ENCODE peak calls at places on chromosomes 2 and 18, in four cellular contexts. One of them, this sample, is unnamed.

GRCh38 chr18:63752661-63753060 is 22.6 kb upstream of the SERPINB7 start:
- DNase-seq in endothelial cell of umbilical vein: no peak
- DNase-seq in IMR-90: no peak
- DNase-seq in mammary epithelial cell: no peak
- DNase-seq in this sample: no peak

GRCh38 chr18:13375302-13376255 is 157.0 kb downstream of the LDLRAD4 start:
- DNase-seq in endothelial cell of umbilical vein: peak; percentile 97
- DNase-seq in IMR-90: peak; percentile 91
- DNase-seq in mammary epithelial cell: peak; percentile 79
- DNase-seq in this sample: peak; percentile 59

GRCh38 chr2:54898451-54899226 is 151.6 kb downstream of the RTN4 start:
- DNase-seq in endothelial cell of umbilical vein: no peak
- DNase-seq in IMR-90: no peak
- DNase-seq in mammary epithelial cell: no peak
- DNase-seq in this sample: no peak

GRCh38 chr2:144595279-144595678 is 75.4 kb upstream of the ZEB2 start:
- DNase-seq in endothelial cell of umbilical vein: peak; percentile 77
- DNase-seq in IMR-90: no peak
- DNase-seq in mammary epithelial cell: no peak
- DNase-seq in this sample: no peak

GRCh38 chr2:58432491-58433166 is 191.5 kb upstream of the FANCL start:
- DNase-seq in endothelial cell of umbilical vein: no peak
- DNase-seq in IMR-90: no peak
- DNase-seq in mammary epithelial cell: no peak
- DNase-seq in this sample: no peak

GRCh38 chr2:142142595-142142994 is 11.8 kb upstream of the LRP1B start:
- DNase-seq in endothelial cell of umbilical vein: no peak
- DNase-seq in IMR-90: no peak
- DNase-seq in mammary epithelial cell: peak; percentile 79
- DNase-seq in this sample: no peak

GRCh38 chr2:150060341-150060740 is 427.1 kb downstream of the RND3 start:
- DNase-seq in endothelial cell of umbilical vein: no peak
- DNase-seq in IMR-90: no peak
- DNase-seq in mammary epithelial cell: no peak
- DNase-seq in this sample: no peak

GRCh38 chr18:59332986-59333385 is 14.5 kb upstream of the CPLX4 start:
- DNase-seq in endothelial cell of umbilical vein: no peak
- DNase-seq in IMR-90: no peak
- DNase-seq in mammary epithelial cell: no peak
- DNase-seq in this sample: no peak

GRCh38 chr18:40925071-40925541 is 1029.9 kb upstream of the PIK3C3 start:
- DNase-seq in endothelial cell of umbilical vein: no peak
- DNase-seq in IMR-90: no peak
- DNase-seq in mammary epithelial cell: no peak
- DNase-seq in this sample: no peak

GRCh38 chr2:96353032-96353561 is 17.5 kb downstream of the NCAPH start:
- DNase-seq in endothelial cell of umbilical vein: no peak
- DNase-seq in IMR-90: no peak
- DNase-seq in mammary epithelial cell: no peak
- DNase-seq in this sample: peak; percentile 67

GRCh38 chr2:222861411-222862067 is 703 bp downstream of the ACSL3 start:
- DNase-seq in endothelial cell of umbilical vein: peak; percentile 61
- DNase-seq in IMR-90: no peak
- DNase-seq in mammary epithelial cell: peak; percentile 17
- DNase-seq in this sample: no peak

GRCh38 chr2:64063924-64064331 is 44.7 kb upstream of the VPS54 start:
- DNase-seq in endothelial cell of umbilical vein: peak; percentile 89
- DNase-seq in IMR-90: peak; percentile 82
- DNase-seq in mammary epithelial cell: peak; percentile 12
- DNase-seq in this sample: no peak

GRCh38 chr2:219475278-219475677 is 23.4 kb upstream of the GMPPA start:
- DNase-seq in endothelial cell of umbilical vein: no peak
- DNase-seq in IMR-90: no peak
- DNase-seq in mammary epithelial cell: no peak
- DNase-seq in this sample: no peak

GRCh38 chr2:99837103-99837591 is 305.2 kb downstream of the AFF3 start:
- DNase-seq in endothelial cell of umbilical vein: no peak
- DNase-seq in IMR-90: no peak
- DNase-seq in mammary epithelial cell: no peak
- DNase-seq in this sample: no peak

GRCh38 chr2:219856602-219857001 is 229.2 kb downstream of the SLC4A3 start:
- DNase-seq in endothelial cell of umbilical vein: no peak
- DNase-seq in IMR-90: no peak
- DNase-seq in mammary epithelial cell: no peak
- DNase-seq in this sample: no peak

GRCh38 chr2:39377226-39377939 is 59.7 kb downstream of the MAP4K3 start:
- DNase-seq in endothelial cell of umbilical vein: no peak
- DNase-seq in IMR-90: no peak
- DNase-seq in mammary epithelial cell: no peak
- DNase-seq in this sample: no peak

GRCh38 chr2:223097888-223098383 is 45.9 kb downstream of the KCNE4 start:
- DNase-seq in endothelial cell of umbilical vein: no peak
- DNase-seq in IMR-90: no peak
- DNase-seq in mammary epithelial cell: no peak
- DNase-seq in this sample: no peak

GRCh38 chr18:2471523-2471922 is 99.8 kb downstream of the METTL4 start:
- DNase-seq in endothelial cell of umbilical vein: no peak
- DNase-seq in IMR-90: no peak
- DNase-seq in mammary epithelial cell: no peak
- DNase-seq in this sample: no peak

GRCh38 chr2:238864207-238865014 is 16.5 kb downstream of the TWIST2 start:
- DNase-seq in endothelial cell of umbilical vein: peak; percentile 96
- DNase-seq in IMR-90: peak; percentile 99
- DNase-seq in mammary epithelial cell: peak; percentile 90
- DNase-seq in this sample: peak; percentile 86

GRCh38 chr2:152228215-152228614 is 52.7 kb upstream of the STAM2 start:
- DNase-seq in endothelial cell of umbilical vein: no peak
- DNase-seq in IMR-90: peak; percentile 9
- DNase-seq in mammary epithelial cell: no peak
- DNase-seq in this sample: no peak

GRCh38 chr18:44723973-44724778 is 43.5 kb downstream of the SETBP1 start:
- DNase-seq in endothelial cell of umbilical vein: no peak
- DNase-seq in IMR-90: no peak
- DNase-seq in mammary epithelial cell: no peak
- DNase-seq in this sample: no peak

GRCh38 chr18:37630326-37630725 is 64.7 kb upstream of the CELF4 start:
- DNase-seq in endothelial cell of umbilical vein: no peak
- DNase-seq in IMR-90: no peak
- DNase-seq in mammary epithelial cell: peak; percentile 24
- DNase-seq in this sample: no peak

GRCh38 chr2:105557021-105557420 is 158.2 kb upstream of the FHL2 start:
- DNase-seq in endothelial cell of umbilical vein: peak; percentile 17
- DNase-seq in IMR-90: no peak
- DNase-seq in mammary epithelial cell: no peak
- DNase-seq in this sample: no peak

GRCh38 chr18:1455605-1456004 is 550.9 kb downstream of the ADCYAP1 start:
- DNase-seq in endothelial cell of umbilical vein: no peak
- DNase-seq in IMR-90: no peak
- DNase-seq in mammary epithelial cell: no peak
- DNase-seq in this sample: no peak

GRCh38 chr2:169994782-169995181 is 167.5 kb downstream of the UBR3 start:
- DNase-seq in endothelial cell of umbilical vein: no peak
- DNase-seq in IMR-90: no peak
- DNase-seq in mammary epithelial cell: no peak
- DNase-seq in this sample: no peak

GRCh38 chr2:72694715-72695496 is 130.9 kb downstream of the EXOC6B start:
- DNase-seq in endothelial cell of umbilical vein: peak; percentile 82
- DNase-seq in IMR-90: peak; percentile 67
- DNase-seq in mammary epithelial cell: no peak
- DNase-seq in this sample: no peak

GRCh38 chr2:232039086-232039485 is 77.6 kb downstream of the DIS3L2 start:
- DNase-seq in endothelial cell of umbilical vein: no peak
- DNase-seq in IMR-90: no peak
- DNase-seq in mammary epithelial cell: peak; percentile 11
- DNase-seq in this sample: no peak

GRCh38 chr2:176599796-176600485 is 330.7 kb downstream of the MTX2 start:
- DNase-seq in endothelial cell of umbilical vein: no peak
- DNase-seq in IMR-90: no peak
- DNase-seq in mammary epithelial cell: no peak
- DNase-seq in this sample: no peak

GRCh38 chr18:70041459-70042020 is 93.9 kb upstream of the CD226 start:
- DNase-seq in endothelial cell of umbilical vein: no peak
- DNase-seq in IMR-90: no peak
- DNase-seq in mammary epithelial cell: no peak
- DNase-seq in this sample: no peak

GRCh38 chr2:205463626-205464025 is 218.7 kb upstream of the NRP2 start:
- DNase-seq in endothelial cell of umbilical vein: no peak
- DNase-seq in IMR-90: no peak
- DNase-seq in mammary epithelial cell: no peak
- DNase-seq in this sample: no peak

DNA sequence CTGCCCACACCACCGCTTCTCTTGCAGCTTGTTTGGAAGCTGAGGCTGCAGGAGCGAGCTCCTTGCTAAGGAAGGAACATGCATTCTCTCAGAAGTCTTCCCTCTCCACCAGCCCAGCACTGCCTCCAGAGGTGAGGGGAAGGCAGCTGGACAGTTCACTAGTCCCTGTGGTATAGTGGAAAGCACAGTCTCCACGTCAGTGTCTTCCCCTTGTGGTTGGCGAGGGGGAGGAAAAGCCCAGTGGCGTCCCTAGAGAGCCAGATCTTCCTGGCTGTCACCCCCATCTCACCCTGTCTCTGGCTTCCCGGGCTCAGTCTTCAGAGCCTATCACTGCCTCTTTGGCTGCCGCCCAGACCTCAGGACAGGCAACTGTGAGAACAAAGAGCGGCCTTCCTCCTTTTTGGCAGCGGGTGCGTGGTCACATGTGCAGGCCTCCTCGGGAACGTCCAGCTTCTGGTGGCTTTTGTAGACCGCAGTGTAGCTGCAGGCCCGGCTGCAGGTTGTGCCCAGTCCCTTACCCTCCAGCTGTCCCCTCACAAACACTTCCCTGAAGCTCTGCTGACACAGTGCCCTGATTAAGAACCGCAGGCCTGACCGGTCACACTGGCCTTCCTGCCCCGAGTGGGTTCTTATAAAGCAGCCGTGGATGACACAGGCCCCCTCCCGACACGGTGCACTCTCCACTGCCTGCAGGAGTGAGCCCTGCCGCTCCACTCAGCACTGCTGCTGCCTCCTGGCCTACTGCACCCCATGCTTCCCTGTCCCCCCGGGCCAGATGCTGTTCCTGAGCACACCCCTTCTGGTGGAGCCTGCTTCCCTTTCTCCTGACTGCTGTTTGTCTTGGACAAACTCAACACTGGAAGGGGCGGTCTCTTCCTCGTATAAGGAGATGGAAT is 90.9 kb downstream of the RNF144A start:
- DNase-seq in endothelial cell of umbilical vein: peak; percentile 47
- DNase-seq in IMR-90: no peak
- DNase-seq in mammary epithelial cell: peak; percentile 38
- DNase-seq in this sample: peak; percentile 83
- TF ChIP-seq CTCF in endothelial cell of umbilical vein: peak; percentile 11
- TF ChIP-seq CTCF in IMR-90: no peak
- TF ChIP-seq CTCF in mammary epithelial cell: peak; percentile 2
- TF ChIP-seq CTCF in this sample: no peak

GRCh38 chr2:173213181-173213580 is 137.5 kb downstream of the MAP3K20 start:
- DNase-seq in endothelial cell of umbilical vein: no peak
- DNase-seq in IMR-90: no peak
- DNase-seq in mammary epithelial cell: no peak
- DNase-seq in this sample: no peak

GRCh38 chr2:173216055-173216454 is 138.6 kb upstream of the CDCA7 start:
- DNase-seq in endothelial cell of umbilical vein: no peak
- DNase-seq in IMR-90: no peak
- DNase-seq in mammary epithelial cell: no peak
- DNase-seq in this sample: no peak

GRCh38 chr2:173215316-173215715 is 139.4 kb upstream of the CDCA7 start:
- DNase-seq in endothelial cell of umbilical vein: no peak
- DNase-seq in IMR-90: no peak
- DNase-seq in mammary epithelial cell: no peak
- DNase-seq in this sample: no peak

GRCh38 chr2:173216668-173217067 is 138.0 kb upstream of the CDCA7 start:
- DNase-seq in endothelial cell of umbilical vein: no peak
- DNase-seq in IMR-90: no peak
- DNase-seq in mammary epithelial cell: no peak
- DNase-seq in this sample: no peak

DNA sequence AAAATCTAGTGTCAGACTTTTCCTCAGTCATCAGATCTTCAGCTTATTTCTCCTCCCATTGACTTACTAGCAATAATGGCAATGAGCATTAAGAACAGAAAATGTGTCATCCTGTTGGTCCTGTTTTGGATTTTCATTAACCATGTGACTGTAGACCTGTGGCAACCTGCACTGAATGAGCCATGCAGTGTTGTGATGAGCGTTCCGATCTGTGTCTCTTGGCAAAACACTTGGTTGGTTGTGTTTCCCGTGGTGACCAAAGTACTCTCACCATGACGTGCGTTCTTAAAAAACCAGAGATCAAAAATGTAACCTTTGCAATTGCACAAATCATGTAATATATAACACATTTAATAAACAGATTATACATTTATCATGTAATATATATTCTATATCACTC is 138.6 kb downstream of the MAP3K20 start:
- DNase-seq in endothelial cell of umbilical vein: no peak
- DNase-seq in IMR-90: no peak
- DNase-seq in mammary epithelial cell: peak; percentile 98
- DNase-seq in this sample: no peak
- H3K4me1 ChIP-seq in endothelial cell of umbilical vein: no peaks in the 10 kb centered on the region
- H3K4me1 ChIP-seq in IMR-90: peaks cover 14% of the 10 kb centered on the region
- H3K4me1 ChIP-seq in mammary epithelial cell: peaks cover 21% of the 10 kb centered on the region
- H3K4me1 ChIP-seq in this sample: no peaks in the 10 kb centered on the region

DNA sequence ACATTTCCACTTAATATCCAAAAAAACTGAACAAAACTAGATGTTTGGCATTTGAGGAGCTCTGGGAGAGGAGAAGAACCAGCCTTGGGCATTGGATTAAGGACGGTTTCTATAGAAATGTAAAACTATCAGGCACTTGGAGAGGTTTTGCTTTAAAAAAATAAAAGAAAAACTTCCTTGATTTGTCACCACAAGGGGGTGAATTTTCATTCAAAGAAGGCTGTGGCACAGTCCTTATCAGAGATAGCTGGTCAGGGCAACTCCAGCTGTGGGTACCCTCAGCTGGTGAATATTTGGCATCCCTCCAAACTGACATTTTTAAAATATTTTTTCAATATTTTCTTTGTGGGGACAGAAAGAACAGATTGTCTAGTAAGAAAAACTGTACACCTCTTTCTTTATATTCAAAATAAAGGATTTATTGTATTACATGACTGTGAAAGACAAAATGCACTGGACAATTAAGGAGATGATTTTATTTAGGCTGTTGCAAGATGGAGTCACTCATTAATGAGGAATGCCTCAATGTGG is 46.1 kb upstream of the TBC1D8 start:
- DNase-seq in endothelial cell of umbilical vein: peak; percentile 30
- DNase-seq in IMR-90: no peak
- DNase-seq in mammary epithelial cell: no peak
- DNase-seq in this sample: no peak
- TF ChIP-seq CTCF in endothelial cell of umbilical vein: no peak
- TF ChIP-seq CTCF in IMR-90: no peak
- TF ChIP-seq CTCF in mammary epithelial cell: no peak
- TF ChIP-seq CTCF in this sample: no peak

DNA sequence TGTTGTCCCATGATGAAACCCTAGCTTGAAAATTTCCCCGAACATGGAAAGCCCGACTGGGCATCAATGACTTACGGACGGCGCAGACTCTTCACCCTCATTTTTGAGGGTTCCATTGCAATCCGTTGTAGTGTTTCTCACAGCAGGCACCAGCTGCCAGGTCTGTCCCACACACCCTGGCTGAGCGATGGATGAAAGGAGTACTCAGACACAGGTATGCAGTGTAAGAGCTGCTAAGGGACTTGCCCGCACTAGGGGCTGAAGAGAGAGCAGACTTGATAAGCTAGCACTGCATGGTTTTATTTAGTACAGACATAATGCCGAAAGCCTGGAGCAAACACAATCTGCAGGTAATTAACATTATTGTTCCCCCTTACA is 15.8 kb downstream of the DYNAP start:
- DNase-seq in endothelial cell of umbilical vein: no peak
- DNase-seq in IMR-90: no peak
- DNase-seq in mammary epithelial cell: no peak
- DNase-seq in this sample: no peak
- H3K4me1 ChIP-seq in endothelial cell of umbilical vein: no peaks in the 10 kb centered on the region
- H3K4me1 ChIP-seq in IMR-90: no peaks in the 10 kb centered on the region
- H3K4me1 ChIP-seq in mammary epithelial cell: peaks cover 11% of the 10 kb centered on the region
- H3K4me1 ChIP-seq in this sample: no peaks in the 10 kb centered on the region

This sample was measured in breast epithelium.